ENCODE peak calls at places on chromosomes 6 and 20, in six cellular contexts. One of them, this sample, is unnamed.

GRCh38 chr20:43975096-43975768 is 60.6 kb downstream of the TOX2 start:
- DNase-seq in stomach: no peak
- DNase-seq in CD8-positive, alpha-beta memory T cell: no peak
- DNase-seq in SK-N-SH: no peak
- DNase-seq in HAP-1: no peak
- DNase-seq in heart left ventricle: no peak
- DNase-seq in this sample: no peak

GRCh38 chr6:64334646-64335045 is 699.0 kb downstream of the PHF3 start:
- DNase-seq in stomach: no peak
- DNase-seq in CD8-positive, alpha-beta memory T cell: no peak
- DNase-seq in SK-N-SH: no peak
- DNase-seq in HAP-1: no peak
- DNase-seq in heart left ventricle: no peak
- DNase-seq in this sample: no peak

GRCh38 chr6:41372526-41373366 is 37.3 kb downstream of the NCR2 start:
- DNase-seq in stomach: peak; percentile 34
- DNase-seq in CD8-positive, alpha-beta memory T cell: no peak
- DNase-seq in SK-N-SH: peak; percentile 47
- DNase-seq in HAP-1: no peak
- DNase-seq in heart left ventricle: no peak
- DNase-seq in this sample: no peak

GRCh38 chr20:62977613-62978558 is 25.4 kb downstream of the SLC17A9 start:
- DNase-seq in stomach: peak; percentile 60
- DNase-seq in CD8-positive, alpha-beta memory T cell: peak; percentile 90
- DNase-seq in SK-N-SH: peak; percentile 61
- DNase-seq in HAP-1: peak; percentile 39
- DNase-seq in heart left ventricle: no peak
- DNase-seq in this sample: no peak

GRCh38 chr6:163950159-163950558 is 535.6 kb downstream of the QKI start:
- DNase-seq in stomach: no peak
- DNase-seq in CD8-positive, alpha-beta memory T cell: no peak
- DNase-seq in SK-N-SH: no peak
- DNase-seq in HAP-1: no peak
- DNase-seq in heart left ventricle: no peak
- DNase-seq in this sample: no peak

GRCh38 chr20:16810216-16810615 is 62.1 kb downstream of the OTOR start:
- DNase-seq in stomach: no peak
- DNase-seq in CD8-positive, alpha-beta memory T cell: no peak
- DNase-seq in SK-N-SH: no peak
- DNase-seq in HAP-1: no peak
- DNase-seq in heart left ventricle: no peak
- DNase-seq in this sample: no peak

GRCh38 chr6:53287336-53288225 is 61.2 kb downstream of the ELOVL5 start:
- DNase-seq in stomach: no peak
- DNase-seq in CD8-positive, alpha-beta memory T cell: no peak
- DNase-seq in SK-N-SH: no peak
- DNase-seq in HAP-1: no peak
- DNase-seq in heart left ventricle: peak; percentile 36
- DNase-seq in this sample: no peak

GRCh38 chr20:44182135-44182765 is 4.7 kb downstream of the JPH2 start:
- DNase-seq in stomach: no peak
- DNase-seq in CD8-positive, alpha-beta memory T cell: no peak
- DNase-seq in SK-N-SH: no peak
- DNase-seq in HAP-1: no peak
- DNase-seq in heart left ventricle: no peak
- DNase-seq in this sample: no peak

GRCh38 chr6:88360203-88360797 is 194.2 kb upstream of the CNR1 start:
- DNase-seq in stomach: no peak
- DNase-seq in CD8-positive, alpha-beta memory T cell: no peak
- DNase-seq in SK-N-SH: no peak
- DNase-seq in HAP-1: peak; percentile 46
- DNase-seq in heart left ventricle: no peak
- DNase-seq in this sample: no peak

GRCh38 chr6:3341467-3341866 is 82.7 kb downstream of the PSMG4 start:
- DNase-seq in stomach: no peak
- DNase-seq in CD8-positive, alpha-beta memory T cell: no peak
- DNase-seq in SK-N-SH: no peak
- DNase-seq in HAP-1: peak; percentile 70
- DNase-seq in heart left ventricle: no peak
- DNase-seq in this sample: peak; percentile 68

GRCh38 chr20:36825374-36826104 is 50.4 kb upstream of the TLDC2 start:
- DNase-seq in stomach: no peak
- DNase-seq in CD8-positive, alpha-beta memory T cell: no peak
- DNase-seq in SK-N-SH: peak; percentile 96
- DNase-seq in HAP-1: no peak
- DNase-seq in heart left ventricle: no peak
- DNase-seq in this sample: no peak

GRCh38 chr6:128432394-128432793 is 88.0 kb downstream of the PTPRK start:
- DNase-seq in stomach: no peak
- DNase-seq in CD8-positive, alpha-beta memory T cell: no peak
- DNase-seq in SK-N-SH: no peak
- DNase-seq in HAP-1: no peak
- DNase-seq in heart left ventricle: no peak
- DNase-seq in this sample: no peak

DNA sequence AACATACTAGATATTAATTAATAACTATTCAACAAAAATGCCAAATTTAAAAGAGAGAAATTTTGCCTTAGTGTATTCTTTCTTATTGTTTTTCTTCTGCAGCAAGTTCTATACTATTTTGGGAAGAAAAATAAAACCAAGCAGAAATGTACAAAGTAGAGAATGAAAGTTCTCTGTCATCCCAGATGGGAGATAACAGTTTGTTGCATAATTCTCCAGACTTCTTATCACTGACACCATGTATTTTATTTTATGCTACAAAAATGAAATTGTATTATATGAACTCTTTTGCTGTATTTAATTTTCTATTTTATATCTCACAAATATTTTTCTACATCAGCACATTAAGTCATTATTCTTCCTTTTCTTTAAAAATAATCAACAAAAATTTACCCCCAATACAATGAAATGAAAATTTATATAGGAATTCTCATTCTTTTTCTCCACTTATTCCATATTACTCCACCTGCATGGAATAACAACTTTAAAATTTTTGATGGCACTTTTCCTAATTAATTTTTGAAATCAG is 18.2 kb downstream of the TMEM244 start:
- DNase-seq in stomach: no peak
- DNase-seq in CD8-positive, alpha-beta memory T cell: no peak
- DNase-seq in SK-N-SH: no peak
- DNase-seq in HAP-1: no peak
- DNase-seq in heart left ventricle: no peak
- DNase-seq in this sample: no peak
- H3K9me3 ChIP-seq in stomach: no peaks in the 10 kb centered on the region
- H3K9me3 ChIP-seq in CD8-positive, alpha-beta memory T cell: no peaks in the 10 kb centered on the region
- H3K9me3 ChIP-seq in SK-N-SH: no peaks in the 10 kb centered on the region
- H3K9me3 ChIP-seq in HAP-1: no peaks in the 10 kb centered on the region
- H3K9me3 ChIP-seq in heart left ventricle: no peaks in the 10 kb centered on the region
- H3K9me3 ChIP-seq in this sample: no peaks in the 10 kb centered on the region

DNA sequence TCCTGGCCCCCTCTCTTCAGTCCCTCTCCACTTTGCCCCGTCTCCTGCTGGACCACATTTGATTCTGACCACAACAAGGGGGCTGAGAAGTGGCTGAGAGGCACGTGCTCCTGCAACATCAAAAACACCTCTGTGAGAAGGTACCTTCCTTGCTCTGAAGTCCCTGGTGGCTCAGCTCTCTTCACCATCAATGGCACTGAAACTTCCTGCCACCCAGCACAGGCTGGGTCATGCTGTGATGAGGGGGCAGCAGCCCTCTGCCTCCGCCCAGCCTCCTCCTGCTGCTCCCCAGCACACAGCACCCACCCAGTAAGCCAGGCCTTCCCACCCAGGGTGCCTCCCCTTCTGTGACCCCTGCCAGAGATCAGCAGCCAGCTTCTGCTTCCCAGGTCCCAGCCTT is 10.3 kb downstream of the ZMYND8 start:
- DNase-seq in stomach: no peak
- DNase-seq in CD8-positive, alpha-beta memory T cell: no peak
- DNase-seq in SK-N-SH: no peak
- DNase-seq in HAP-1: no peak
- DNase-seq in heart left ventricle: no peak
- DNase-seq in this sample: no peak
- H3K36me3 ChIP-seq in stomach: peaks cover 28% of the 10 kb centered on the region
- H3K36me3 ChIP-seq in CD8-positive, alpha-beta memory T cell: peaks cover 4% of the 10 kb centered on the region
- H3K36me3 ChIP-seq in SK-N-SH: peaks cover 10% of the 10 kb centered on the region
- H3K36me3 ChIP-seq in HAP-1: peaks cover 56% of the 10 kb centered on the region
- H3K36me3 ChIP-seq in heart left ventricle: no peaks in the 10 kb centered on the region
- H3K36me3 ChIP-seq in this sample: peaks cover 49% of the 10 kb centered on the region

DNA sequence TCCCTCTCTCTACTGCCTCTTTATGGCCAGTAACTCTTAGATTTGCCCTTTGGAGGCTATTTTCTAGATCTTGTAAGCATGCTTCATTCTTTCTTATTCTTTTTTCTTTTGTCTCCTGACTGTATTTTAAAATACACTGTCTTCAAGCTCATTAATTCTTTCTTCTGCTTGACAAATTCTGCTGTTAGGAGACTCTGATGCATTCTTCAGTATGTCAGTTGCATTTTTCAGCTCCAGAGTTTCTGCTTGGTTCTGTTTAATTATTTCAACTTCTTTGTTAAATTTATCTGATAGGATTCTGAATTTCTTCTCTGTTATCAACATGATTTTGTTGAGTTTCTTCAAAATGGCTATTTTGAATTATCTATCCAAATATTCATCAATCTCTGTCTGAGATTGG is 25.0 kb upstream of the SDCBP2 start:
- DNase-seq in stomach: no peak
- DNase-seq in CD8-positive, alpha-beta memory T cell: no peak
- DNase-seq in SK-N-SH: no peak
- DNase-seq in HAP-1: no peak
- DNase-seq in heart left ventricle: no peak
- DNase-seq in this sample: no peak
- H3K9me3 ChIP-seq in stomach: no peaks in the 10 kb centered on the region
- H3K9me3 ChIP-seq in CD8-positive, alpha-beta memory T cell: peaks cover 5% of the 10 kb centered on the region
- H3K9me3 ChIP-seq in SK-N-SH: no peaks in the 10 kb centered on the region
- H3K9me3 ChIP-seq in HAP-1: no peaks in the 10 kb centered on the region
- H3K9me3 ChIP-seq in heart left ventricle: no peaks in the 10 kb centered on the region
- H3K9me3 ChIP-seq in this sample: no peaks in the 10 kb centered on the region

DNA sequence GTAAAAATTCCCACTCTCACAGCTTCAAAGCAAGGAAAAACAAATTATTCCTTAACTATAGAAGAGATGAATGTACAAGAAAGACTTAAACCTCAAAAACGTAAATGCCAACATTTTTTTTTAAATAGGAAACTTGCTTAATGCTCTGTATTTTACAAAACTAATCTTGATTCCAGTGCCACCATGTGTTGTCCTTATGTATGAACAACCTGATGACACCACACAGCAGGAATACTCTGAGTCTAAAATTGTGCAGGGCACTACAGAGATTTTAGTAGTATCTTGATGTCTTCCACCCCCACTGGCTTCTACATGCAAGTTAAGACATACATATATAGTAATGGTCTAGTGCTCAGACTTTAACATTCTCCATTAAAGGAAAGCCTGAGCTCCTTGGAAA is 46.2 kb downstream of the SRPK1 start:
- DNase-seq in stomach: no peak
- DNase-seq in CD8-positive, alpha-beta memory T cell: no peak
- DNase-seq in SK-N-SH: no peak
- DNase-seq in HAP-1: no peak
- DNase-seq in heart left ventricle: no peak
- DNase-seq in this sample: no peak
- H3K36me3 ChIP-seq in stomach: peaks cover 55% of the 10 kb centered on the region
- H3K36me3 ChIP-seq in CD8-positive, alpha-beta memory T cell: peaks cover 8% of the 10 kb centered on the region
- H3K36me3 ChIP-seq in SK-N-SH: peaks cover 25% of the 10 kb centered on the region
- H3K36me3 ChIP-seq in HAP-1: peaks cover 53% of the 10 kb centered on the region
- H3K36me3 ChIP-seq in heart left ventricle: no peaks in the 10 kb centered on the region
- H3K36me3 ChIP-seq in this sample: peaks cover 69% of the 10 kb centered on the region

DNA sequence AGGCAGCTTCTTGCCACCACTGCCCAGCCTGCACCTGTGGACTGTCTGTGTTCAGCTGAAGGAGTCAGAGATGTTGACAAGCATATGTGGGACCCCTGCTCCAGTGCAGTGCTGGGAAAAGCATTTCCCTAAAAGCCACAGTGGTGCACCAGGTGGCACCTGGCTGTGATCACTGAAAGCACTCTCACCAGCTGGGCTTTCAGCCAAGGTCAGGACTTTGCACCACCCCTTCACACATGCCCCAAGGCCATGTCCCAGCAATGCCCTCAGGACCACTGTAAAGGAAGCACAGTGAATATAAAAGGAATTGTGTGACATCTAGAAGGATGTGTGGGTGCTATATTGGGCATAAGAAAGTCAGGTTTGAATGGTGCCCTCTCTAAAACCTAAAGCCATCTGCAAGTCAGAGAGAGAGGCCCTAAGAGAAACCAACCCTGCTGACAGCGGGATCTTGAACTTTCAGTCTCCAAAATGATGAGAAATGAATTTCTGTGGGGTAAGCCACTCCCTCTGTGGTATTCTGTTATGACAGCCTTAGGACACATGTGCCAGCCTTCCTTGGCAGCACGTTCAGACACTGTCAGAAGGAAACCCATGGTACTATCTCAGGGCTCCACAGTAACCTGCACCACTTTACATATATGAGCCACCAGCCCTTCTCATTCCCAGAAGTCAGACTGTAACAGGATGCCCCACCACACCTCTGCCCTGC is 30.7 kb downstream of the CBLN4 start:
- DNase-seq in stomach: no peak
- DNase-seq in CD8-positive, alpha-beta memory T cell: no peak
- DNase-seq in SK-N-SH: no peak
- DNase-seq in HAP-1: no peak
- DNase-seq in heart left ventricle: no peak
- DNase-seq in this sample: no peak
- H3K9me3 ChIP-seq in stomach: no peaks in the 10 kb centered on the region
- H3K9me3 ChIP-seq in CD8-positive, alpha-beta memory T cell: no peaks in the 10 kb centered on the region
- H3K9me3 ChIP-seq in SK-N-SH: no peaks in the 10 kb centered on the region
- H3K9me3 ChIP-seq in HAP-1: no peaks in the 10 kb centered on the region
- H3K9me3 ChIP-seq in heart left ventricle: no peaks in the 10 kb centered on the region
- H3K9me3 ChIP-seq in this sample: no peaks in the 10 kb centered on the region

DNA sequence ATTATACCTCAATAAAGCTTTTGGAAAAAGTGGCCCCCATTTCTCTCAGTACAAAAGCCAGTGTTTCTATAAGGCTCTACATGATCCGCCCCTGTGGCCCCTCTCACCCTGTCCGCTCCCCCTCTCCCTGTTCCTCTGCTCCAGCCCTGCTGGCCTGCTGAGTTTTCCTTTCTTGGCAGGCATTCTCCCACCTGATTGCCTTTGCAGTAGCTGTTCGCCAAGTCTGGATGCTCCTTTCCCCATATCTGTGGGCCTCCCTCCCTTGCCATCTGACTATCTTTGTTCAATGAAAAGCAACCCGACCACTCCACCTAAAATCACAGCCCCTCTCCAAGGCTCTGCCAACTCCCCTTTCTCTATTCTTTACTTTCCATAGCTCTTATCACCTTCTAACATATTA is 33.2 kb downstream of the CDH22 start:
- DNase-seq in stomach: no peak
- DNase-seq in CD8-positive, alpha-beta memory T cell: peak; percentile 4
- DNase-seq in SK-N-SH: no peak
- DNase-seq in HAP-1: no peak
- DNase-seq in heart left ventricle: no peak
- DNase-seq in this sample: no peak
- H3K36me3 ChIP-seq in stomach: no peaks in the 10 kb centered on the region
- H3K36me3 ChIP-seq in CD8-positive, alpha-beta memory T cell: no peaks in the 10 kb centered on the region
- H3K36me3 ChIP-seq in SK-N-SH: no peaks in the 10 kb centered on the region
- H3K36me3 ChIP-seq in HAP-1: no peaks in the 10 kb centered on the region
- H3K36me3 ChIP-seq in heart left ventricle: no peaks in the 10 kb centered on the region
- H3K36me3 ChIP-seq in this sample: no peaks in the 10 kb centered on the region